ENCODE peak calls at places on chromosomes 11 and 22, in seven cellular contexts. Y, A, M, H, V, G and C are unnamed samples.

GRCh38 chr11:64856382-64857227 is 12.2 kb upstream of the CDC42BPG start:
- DNase-seq in Y (peak), A (peak), M (peak), H (peak), V (no peak), G (no peak), C (no peak)

GRCh38 chr11:12117200-12117995 is 7.0 kb downstream of the MICAL2 start:
- DNase-seq in Y (no peak), A (no peak), M (no peak), H (no peak), V (no peak), G (no peak), C (no peak)

GRCh38 chr22:26621663-26622062 is at the start of gene CRYBA4:
- DNase-seq in Y (no peak), A (no peak), M (no peak), H (no peak), V (no peak), G (no peak), C (no peak)

GRCh38 chr11:17286332-17286731 is 9.8 kb downstream of the NUCB2 start:
- DNase-seq in Y (no peak), A (no peak), M (no peak), H (no peak), V (no peak), G (no peak), C (no peak)

GRCh38 chr11:106091480-106092123 is 14.1 kb downstream of the AASDHPPT start:
- DNase-seq in Y (peak), A (peak), M (no peak), H (no peak), V (peak), G (no peak), C (no peak)

GRCh38 chr22:49300241-49300640 is 527.4 kb downstream of the BRD1 start:
- DNase-seq in Y (no peak), A (no peak), M (no peak), H (no peak), V (no peak), G (no peak), C (no peak)

GRCh38 chr11:9566561-9567063 is 6.9 kb upstream of the WEE1 start:
- DNase-seq in Y (no peak), A (no peak), M (no peak), H (no peak), V (no peak), G (no peak), C (no peak)

GRCh38 chr11:24453129-24453723 is 43.6 kb upstream of the LUZP2 start:
- DNase-seq in Y (no peak), A (no peak), M (no peak), H (no peak), V (no peak), G (no peak), C (no peak)

GRCh38 chr11:76415073-76415472 is 29.7 kb upstream of the EMSY start:
- DNase-seq in Y (no peak), A (no peak), M (no peak), H (no peak), V (no peak), G (no peak), C (no peak)

GRCh38 chr11:3803726-3804510 is 4.4 kb upstream of the PGAP2 start:
- DNase-seq in Y (peak), A (peak), M (no peak), H (no peak), V (no peak), G (no peak), C (no peak)

GRCh38 chr22:37818397-37819099 is 4.6 kb upstream of the GALR3 start:
- DNase-seq in Y (no peak), A (peak), M (no peak), H (no peak), V (peak), G (peak), C (no peak)

GRCh38 chr22:22425366-22425765 is 83.2 kb downstream of the ZNF280B start:
- DNase-seq in Y (no peak), A (no peak), M (no peak), H (no peak), V (no peak), G (no peak), C (no peak)

GRCh38 chr11:69509381-69509780 is 27.9 kb downstream of the LINC01488 start:
- DNase-seq in Y (no peak), A (no peak), M (no peak), H (no peak), V (no peak), G (no peak), C (no peak)

GRCh38 chr11:78318321-78318720 is 99.3 kb downstream of the GAB2 start:
- DNase-seq in Y (no peak), A (no peak), M (no peak), H (no peak), V (no peak), G (no peak), C (no peak)

GRCh38 chr11:59207988-59208432 is 4.7 kb downstream of the MPEG1 start:
- DNase-seq in Y (peak), A (peak), M (no peak), H (peak), V (no peak), G (peak), C (no peak)

GRCh38 chr22:27488456-27489224 is 312.9 kb downstream of the MN1 start:
- DNase-seq in Y (no peak), A (no peak), M (no peak), H (no peak), V (no peak), G (no peak), C (no peak)

GRCh38 chr11:2579315-2580060 is 120.3 kb downstream of the KCNQ1OT1 start:
- DNase-seq in Y (no peak), A (no peak), M (no peak), H (no peak), V (no peak), G (no peak), C (no peak)

GRCh38 chr11:45917286-45917622 is 423 bp downstream of the PEX16 start:
- DNase-seq in Y (no peak), A (no peak), M (no peak), H (no peak), V (no peak), G (no peak), C (no peak)

GRCh38 chr22:44195189-44195871 is 14.6 kb downstream of the PARVG start:
- DNase-seq in Y (no peak), A (no peak), M (no peak), H (no peak), V (no peak), G (no peak), C (no peak)

GRCh38 chr11:128507936-128508335 is 79.4 kb downstream of the ETS1 start:
- DNase-seq in Y (no peak), A (no peak), M (no peak), H (no peak), V (no peak), G (no peak), C (no peak)

GRCh38 chr11:101576536-101576935 is 7.3 kb downstream of the TRPC6 start:
- DNase-seq in Y (no peak), A (no peak), M (no peak), H (no peak), V (no peak), G (no peak), C (no peak)

GRCh38 chr11:1830119-1830499 is 4.7 kb upstream of the SYT8 start:
- DNase-seq in Y (no peak), A (no peak), M (no peak), H (no peak), V (no peak), G (no peak), C (no peak)

GRCh38 chr11:5994791-5995190 is 8.0 kb upstream of the OR52L1 start:
- DNase-seq in Y (no peak), A (no peak), M (no peak), H (no peak), V (no peak), G (no peak), C (no peak)

GRCh38 chr22:44746061-44746789 is 6.2 kb upstream of the ARHGAP8 start:
- DNase-seq in Y (no peak), A (no peak), M (no peak), H (no peak), V (no peak), G (no peak), C (no peak)

GRCh38 chr11:117199061-117199915 is at the start of gene TAGLN:
- DNase-seq in Y (no peak), A (peak), M (no peak), H (peak), V (no peak), G (no peak), C (no peak)

GRCh38 chr11:66860449-66860831 is 3.6 kb downstream of the LRFN4 start:
- DNase-seq in Y (no peak), A (no peak), M (no peak), H (no peak), V (no peak), G (no peak), C (no peak)

GRCh38 chr22:23157560-23158515 is 12.6 kb downstream of the RAB36 start:
- DNase-seq in Y (no peak), A (no peak), M (no peak), H (no peak), V (no peak), G (no peak), C (no peak)

GRCh38 chr11:101407324-101407723 is 176.5 kb downstream of the TRPC6 start:
- DNase-seq in Y (no peak), A (peak), M (no peak), H (no peak), V (no peak), G (no peak), C (no peak)

GRCh38 chr11:103471546-103471945 is 362.3 kb downstream of the DYNC2H1 start:
- DNase-seq in Y (no peak), A (no peak), M (no peak), H (no peak), V (no peak), G (no peak), C (no peak)

GRCh38 chr11:35963911-35964310 is 20.0 kb downstream of the LDLRAD3 start:
- DNase-seq in Y (no peak), A (peak), M (no peak), H (no peak), V (no peak), G (no peak), C (no peak)

GRCh38 chr11:33690290-33691050 is 10.2 kb downstream of the C11orf91 start:
- DNase-seq in Y (peak), A (peak), M (peak), H (peak), V (no peak), G (no peak), C (no peak)

GRCh38 chr11:45576461-45577215 is 88.8 kb downstream of the CHST1 start:
- DNase-seq in Y (no peak), A (no peak), M (no peak), H (no peak), V (no peak), G (no peak), C (no peak)

GRCh38 chr11:95337175-95337957 is 106.4 kb upstream of the SESN3 start:
- DNase-seq in Y (no peak), A (peak), M (no peak), H (no peak), V (peak), G (peak), C (no peak)

GRCh38 chr22:25760848-25761595 is 19.0 kb downstream of the MYO18B start:
- DNase-seq in Y (no peak), A (no peak), M (no peak), H (no peak), V (no peak), G (no peak), C (no peak)